ENCODE peak calls at places on chromosomes 6 and 20, in five cellular contexts. B is fibroblast of villous mesenchyme, F is right lobe of liver, T is progenitor cell of endocrine pancreas, W is Calu3. K is an unnamed sample.

GRCh38 chr6:16731503-16732018 is 29.7 kb downstream of the ATXN1 start:
- DNase-seq in B (no peak), F (no peak), T (no peak), W (no peak), K (no peak)

GRCh38 chr6:316753-317038 is 24.4 kb downstream of the DUSP22 start:
- DNase-seq in B (no peak), F (no peak), T (no peak), W (no peak), K (no peak)

GRCh38 chr20:58342104-58342945 is 32.8 kb downstream of the RAB22A start:
- DNase-seq in B (peak; percentile 28), F (no peak), T (no peak), W (no peak), K (no peak)

GRCh38 chr20:14477125-14477524 is 139.7 kb upstream of the FLRT3 start:
- DNase-seq in B (peak; percentile 10), F (no peak), T (no peak), W (no peak), K (no peak)

GRCh38 chr6:113050979-113051378 is 703.8 kb downstream of the RFPL4B start:
- DNase-seq in B (no peak), F (no peak), T (no peak), W (no peak), K (no peak)

GRCh38 chr6:152462716-152463115 is 174.4 kb downstream of the SYNE1 start:
- DNase-seq in B (peak; percentile 11), F (no peak), T (no peak), W (no peak), K (no peak)

GRCh38 chr6:149766156-149766768 is 16.7 kb downstream of the PCMT1 start:
- DNase-seq in B (peak; percentile 83), F (no peak), T (no peak), W (no peak), K (no peak)

GRCh38 chr6:144144996-144145395 is 5.3 kb upstream of the STX11 start:
- DNase-seq in B (no peak), F (no peak), T (no peak), W (no peak), K (no peak)

K was measured in upper lobe of left lung.